ENCODE peak calls at places on chromosome 13, in ten cellular contexts. Q, A, U, F, E, P, W, H, M and R are unnamed samples. For H3K36me3, the result is how much of the 10 kb centered on the place peaks cover.

GRCh38 chr13:49124693-49125304 is 95.3 kb upstream of the MLNR start:
- DNase-seq in Q (no peak), A (no peak), U (no peak), F (no peak), E (no peak), P (no peak), W (peak), H (no peak), M (no peak), R (no peak)

GRCh38 chr13:86563308-86563707 is 764.1 kb upstream of the SLITRK6 start:
- DNase-seq in Q (no peak), A (no peak), U (peak), F (no peak), E (no peak), P (no peak), W (peak), H (no peak), M (no peak), R (peak)

GRCh38 chr13:43057653-43058317 is 34.4 kb downstream of the DNAJC15 start:
- DNase-seq in Q (peak), A (peak), U (peak), F (no peak), E (no peak), P (no peak), W (peak), H (no peak), M (peak), R (no peak)

GRCh38 chr13:80116107-80116506 is 224.8 kb downstream of the SPRY2 start:
- DNase-seq in Q (no peak), A (no peak), U (peak), F (no peak), E (no peak), P (no peak), W (peak), H (no peak), M (no peak), R (no peak)

GRCh38 chr13:52112606-52113005 is 16.3 kb downstream of the NEK5 start:
- DNase-seq in Q (no peak), A (no peak), U (no peak), F (no peak), E (no peak), P (no peak), W (no peak), H (no peak), M (no peak), R (no peak)

GRCh38 chr13:61824168-61824567 is 408.5 kb upstream of the PCDH20 start:
- DNase-seq in Q (no peak), A (no peak), U (no peak), F (no peak), E (no peak), P (no peak), W (no peak), H (no peak), M (no peak), R (no peak)

GRCh38 chr13:33757713-33758112 is 60.2 kb upstream of the RFC3 start:
- DNase-seq in Q (no peak), A (no peak), U (no peak), F (no peak), E (no peak), P (no peak), W (no peak), H (no peak), M (no peak), R (no peak)

GRCh38 chr13:42728507-42729180 is 52.7 kb upstream of the FAM216B start:
- DNase-seq in Q (no peak), A (no peak), U (peak), F (no peak), E (no peak), P (no peak), W (no peak), H (no peak), M (no peak), R (no peak)

GRCh38 chr13:112894423-112894672 is 74.7 kb upstream of the MCF2L start:
- DNase-seq in Q (no peak), A (no peak), U (no peak), F (no peak), E (peak), P (no peak), W (no peak), H (no peak), M (no peak), R (no peak)

GRCh38 chr13:112895521-112896465 is 73.2 kb upstream of the MCF2L start:
- DNase-seq in Q (no peak), A (no peak), U (no peak), F (no peak), E (peak), P (no peak), W (no peak), H (no peak), M (no peak), R (no peak)

GRCh38 chr13:112893570-112894422 is 75.2 kb upstream of the MCF2L start:
- DNase-seq in Q (peak), A (no peak), U (peak), F (peak), E (peak), P (peak), W (no peak), H (peak), M (peak), R (peak)

GRCh38 chr13:112892759-112893569 is 76.0 kb upstream of the MCF2L start:
- DNase-seq in Q (no peak), A (no peak), U (no peak), F (peak), E (peak), P (peak), W (no peak), H (no peak), M (no peak), R (peak)

DNA sequence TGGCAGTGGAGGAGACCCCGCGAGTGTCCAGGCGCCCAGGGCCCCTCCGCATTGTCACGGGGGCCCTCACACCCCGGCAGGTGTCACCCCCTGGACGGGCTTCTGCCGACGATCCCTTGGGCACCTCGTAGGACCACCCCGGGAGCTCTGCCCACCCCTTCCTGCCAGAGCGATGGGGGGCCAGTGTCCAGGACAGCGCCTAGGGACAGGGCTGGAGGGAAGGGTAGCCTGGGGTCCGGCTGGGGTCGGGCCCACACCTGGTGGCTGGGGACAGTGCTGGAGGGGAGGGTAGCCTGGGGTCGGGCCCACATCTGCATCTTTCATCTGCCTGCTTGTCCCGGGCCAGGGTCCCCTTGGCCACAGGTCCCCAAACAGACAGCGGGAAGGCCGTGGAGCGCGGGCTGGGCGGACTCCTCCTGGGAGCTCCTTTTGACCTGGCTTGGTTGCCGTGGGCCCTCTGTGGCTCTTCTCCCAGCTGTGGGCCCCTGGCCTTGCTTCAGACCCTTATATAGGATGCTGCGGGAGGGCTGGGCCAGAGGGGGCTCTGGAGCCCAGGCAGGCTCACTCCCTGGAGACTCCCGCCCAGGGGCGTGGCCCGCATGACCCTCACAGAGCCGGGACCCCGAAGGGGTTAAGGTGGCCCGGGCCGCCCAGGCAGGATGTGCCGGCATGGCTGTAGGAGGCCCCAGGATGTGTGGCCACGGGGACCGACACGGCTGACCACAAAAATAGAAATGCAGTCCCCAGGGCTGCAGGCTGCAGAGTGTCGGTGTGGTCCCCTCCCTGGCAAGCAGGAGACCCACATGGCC is 74.1 kb upstream of the MCF2L start:
- DNase-seq in Q (no peak), A (no peak), U (no peak), F (no peak), E (peak), P (peak), W (no peak), H (no peak), M (no peak), R (no peak)
- H3K4me3 ChIP-seq in Q (peak), A (peak), U (peak), F (peak), E (peak), P (peak), W (no peak), H (peak), M (no peak), R (peak)

GRCh38 chr13:111289251-111289650 is 31.2 kb upstream of the TEX29 start:
- DNase-seq in Q (no peak), A (no peak), U (no peak), F (no peak), E (no peak), P (no peak), W (no peak), H (no peak), M (no peak), R (no peak)

GRCh38 chr13:111287201-111287600 is 33.2 kb upstream of the TEX29 start:
- DNase-seq in Q (no peak), A (no peak), U (no peak), F (no peak), E (no peak), P (no peak), W (no peak), H (no peak), M (no peak), R (no peak)

GRCh38 chr13:111291908-111292307 is 28.5 kb upstream of the TEX29 start:
- DNase-seq in Q (no peak), A (no peak), U (no peak), F (no peak), E (no peak), P (no peak), W (no peak), H (no peak), M (no peak), R (no peak)

GRCh38 chr13:111286162-111286561 is 34.3 kb upstream of the TEX29 start:
- DNase-seq in Q (no peak), A (no peak), U (no peak), F (no peak), E (no peak), P (no peak), W (no peak), H (no peak), M (no peak), R (no peak)

DNA sequence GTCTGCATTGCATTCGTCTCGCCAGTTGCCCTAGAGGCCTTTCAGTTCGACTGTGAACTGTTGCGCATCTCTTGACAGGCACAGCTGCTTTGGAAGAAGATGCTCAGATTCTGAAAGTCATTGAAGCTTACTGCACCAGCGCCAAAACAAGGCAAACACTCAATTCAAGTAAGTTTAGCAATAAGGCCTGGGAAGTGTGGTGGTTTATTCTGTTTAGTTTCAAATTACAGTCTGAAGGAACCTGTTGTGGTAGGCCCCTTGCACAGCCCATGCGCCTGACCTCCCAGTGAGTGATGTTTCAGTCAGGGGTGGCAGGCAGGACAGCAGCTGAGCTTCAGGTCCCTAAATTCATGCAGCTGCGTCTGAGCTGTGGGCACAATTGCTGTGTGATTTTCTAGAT is 32.2 kb upstream of the TEX29 start:
- DNase-seq in Q (no peak), A (no peak), U (no peak), F (no peak), E (no peak), P (no peak), W (no peak), H (no peak), M (no peak), R (no peak)
- H3K36me3 ChIP-seq in Q (under half), A (half or more), U (half or more), F (half or more), E (half or more), P (half or more), W (under half), H (half or more), M (half or more), R (under half)

DNA sequence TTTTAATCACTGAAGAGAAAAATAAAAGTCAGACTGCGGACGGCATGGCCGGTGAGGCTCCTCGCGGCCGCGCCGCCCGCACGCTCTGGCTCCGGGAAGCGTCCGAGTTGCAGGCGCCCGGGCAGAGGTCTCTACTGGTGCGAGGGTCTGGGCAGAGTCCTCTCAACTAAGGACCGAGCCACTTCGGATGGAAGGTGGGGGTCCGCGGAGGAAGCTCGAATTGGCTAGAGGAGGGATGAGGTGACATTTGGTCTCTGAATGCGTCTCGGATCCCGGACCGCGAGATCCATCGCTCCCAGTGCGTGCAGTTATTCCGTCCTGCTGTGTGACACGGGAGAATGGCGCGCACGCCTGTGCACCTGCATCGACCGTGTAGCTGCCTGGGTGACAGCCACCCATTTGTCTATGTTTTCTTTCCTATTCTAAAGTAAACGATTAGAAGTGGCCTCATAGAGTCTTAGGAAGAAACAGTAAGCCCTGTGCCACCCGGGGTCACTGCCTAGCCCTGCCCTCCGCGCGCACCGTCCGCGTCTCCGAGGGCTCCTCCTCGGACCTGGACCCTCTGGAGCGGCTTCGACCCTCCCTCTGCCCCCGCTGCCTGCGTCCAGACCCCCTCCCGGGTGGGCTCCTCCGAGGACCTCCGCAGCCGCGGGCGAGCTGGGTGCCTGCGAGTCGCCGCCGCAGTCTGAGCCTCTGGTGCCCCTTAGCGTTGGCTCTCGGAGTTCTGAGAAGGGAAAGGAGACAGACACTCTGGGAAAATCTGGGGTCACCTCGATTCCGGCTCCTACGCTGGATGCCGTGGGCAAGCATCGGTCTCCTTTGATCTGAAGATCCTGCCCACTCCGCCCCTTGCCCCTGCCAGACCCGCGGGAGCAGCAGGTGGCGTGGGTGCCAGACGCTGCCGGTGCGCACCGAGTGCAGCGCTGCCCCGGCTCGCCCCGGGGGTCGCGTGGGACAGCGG is 347.4 kb downstream of the LIG4 start:
- DNase-seq in Q (peak), A (no peak), U (peak), F (peak), E (no peak), P (peak), W (peak), H (peak), M (no peak), R (no peak)
- H3K4me3 ChIP-seq in Q (peak), A (no peak), U (peak), F (peak), E (peak), P (peak), W (peak), H (peak), M (no peak), R (peak)

DNA sequence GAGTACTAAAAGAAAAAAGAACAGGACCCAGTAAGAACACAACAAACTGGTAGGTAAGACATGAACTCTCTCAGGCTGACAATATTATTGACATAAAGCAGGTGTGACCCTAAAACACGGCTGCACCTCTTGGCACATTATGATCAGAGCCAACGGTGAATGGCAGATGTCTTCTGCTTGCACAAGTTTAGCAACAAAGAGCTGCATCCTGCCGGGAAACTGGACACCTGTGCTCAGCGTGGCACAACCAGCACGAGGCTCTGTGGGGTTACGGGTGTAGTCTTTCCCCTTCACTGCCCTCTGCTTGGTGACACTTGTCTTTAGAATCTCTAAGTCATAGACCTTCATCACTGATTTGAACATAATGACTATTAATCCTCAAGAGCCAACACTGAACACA is 97.9 kb downstream of the DOCK9 start:
- DNase-seq in Q (no peak), A (no peak), U (no peak), F (no peak), E (no peak), P (no peak), W (no peak), H (no peak), M (no peak), R (no peak)
- H3K36me3 ChIP-seq in Q (under half), A (half or more), U (half or more), F (under half), E (half or more), P (under half), W (under half), H (half or more), M (half or more), R (under half)

GRCh38 chr13:41017153-41017552 is 2.0 kb downstream of the ELF1 start:
- DNase-seq in Q (no peak), A (no peak), U (peak), F (peak), E (no peak), P (no peak), W (no peak), H (no peak), M (peak), R (no peak)

GRCh38 chr13:41019578-41020347 is 647 bp upstream of the ELF1 start:
- DNase-seq in Q (no peak), A (no peak), U (no peak), F (no peak), E (no peak), P (no peak), W (no peak), H (no peak), M (no peak), R (peak)

GRCh38 chr13:41019027-41019487 is at the start of gene ELF1:
- DNase-seq in Q (peak), A (no peak), U (peak), F (peak), E (no peak), P (no peak), W (peak), H (no peak), M (peak), R (peak)

GRCh38 chr13:41017744-41018582 is 1.2 kb downstream of the ELF1 start:
- DNase-seq in Q (no peak), A (no peak), U (peak), F (no peak), E (no peak), P (no peak), W (no peak), H (no peak), M (peak), R (no peak)

GRCh38 chr13:41018583-41018909 is 570 bp downstream of the ELF1 start:
- DNase-seq in Q (no peak), A (no peak), U (no peak), F (no peak), E (no peak), P (no peak), W (no peak), H (no peak), M (no peak), R (no peak)
- H3K4me3 ChIP-seq in Q (peak), A (peak), U (no peak), F (peak), E (no peak), P (no peak), W (no peak), H (no peak), M (peak), R (peak)

DNA sequence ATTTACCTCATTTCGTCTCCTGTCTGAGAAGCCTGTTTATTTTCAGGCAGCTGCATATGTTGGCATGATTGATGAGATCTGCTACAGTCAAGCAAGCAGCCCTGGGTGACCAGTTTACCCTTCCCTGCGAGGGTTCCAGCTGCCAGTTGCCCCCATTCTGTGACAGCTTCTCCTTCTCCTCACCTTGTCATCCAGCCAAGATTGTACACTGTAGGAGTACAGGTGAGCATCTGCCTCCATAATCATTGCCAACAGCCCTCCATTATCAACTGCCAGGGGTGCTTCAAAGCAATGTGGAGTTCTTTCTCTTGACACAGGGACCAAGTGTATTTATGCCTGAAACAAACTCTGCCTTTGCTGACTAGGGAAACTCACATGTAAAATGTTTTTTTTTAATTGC is 1979.8 kb upstream of the PRR20A start:
- DNase-seq in Q (no peak), A (no peak), U (no peak), F (no peak), E (no peak), P (no peak), W (no peak), H (no peak), M (no peak), R (no peak)
- H3K36me3 ChIP-seq in Q (under half), A (under half), U (under half), F (under half), E (under half), P (under half), W (under half), H (under half), M (under half), R (under half)